ENCODE peak calls at places on chromosomes 16 and 17, in six cellular contexts. M is uterus, L is nephron progenitor cell, F is mesothelial cell of epicardium, Z is Calu3, J is right lobe of liver. O is an unnamed sample.

GRCh38 chr17:82910770-82911169 is 70.9 kb upstream of the ZNF750 start:
- DNase-seq in Z (no peak), L (no peak), M (no peak), F (no peak), J (no peak), O (no peak)

GRCh38 chr16:2005646-2006045 is 4.0 kb downstream of the ZNF598 start:
- DNase-seq in J (no peak), Z (no peak), F (no peak), M (no peak), L (no peak), O (no peak)

GRCh38 chr16:88197481-88198456 is 185.0 kb upstream of the ZNF469 start:
- DNase-seq in F (no peak), M (no peak), L (no peak), Z (no peak), J (no peak), O (no peak)

GRCh38 chr17:11908711-11909146 is 88.5 kb downstream of the ZNF18 start:
- DNase-seq in Z (no peak), F (no peak), L (no peak), M (no peak), J (no peak), O (no peak)

GRCh38 chr17:60391419-60392041 is 403 bp downstream of the USP32 start:
- DNase-seq in F (peak), L (peak), Z (no peak), J (no peak), M (no peak), O (no peak)

GRCh38 chr16:80899804-80900592 is 95.6 kb upstream of the CDYL2 start:
- DNase-seq in J (peak), L (no peak), Z (peak), F (no peak), M (peak), O (no peak)

GRCh38 chr16:56583351-56583910 is 5.9 kb upstream of the MT3 start:
- DNase-seq in Z (no peak), M (no peak), L (no peak), F (no peak), J (no peak), O (no peak)

GRCh38 chr16:85891033-85891775 is 7.8 kb upstream of the IRF8 start:
- DNase-seq in J (no peak), Z (peak), L (no peak), F (no peak), M (no peak), O (no peak)

GRCh38 chr16:46852130-46852529 is 21.1 kb upstream of the C16orf87 start:
- DNase-seq in F (no peak), Z (no peak), J (no peak), M (no peak), L (no peak), O (no peak)

GRCh38 chr16:66334856-66335255 is 31.6 kb upstream of the CDH5 start:
- DNase-seq in Z (no peak), F (no peak), M (no peak), J (no peak), L (no peak), O (no peak)

GRCh38 chr17:57260325-57261083 is 4.2 kb downstream of the MSI2 start:
- DNase-seq in J (no peak), Z (no peak), L (no peak), M (no peak), F (no peak), O (peak)

DNA sequence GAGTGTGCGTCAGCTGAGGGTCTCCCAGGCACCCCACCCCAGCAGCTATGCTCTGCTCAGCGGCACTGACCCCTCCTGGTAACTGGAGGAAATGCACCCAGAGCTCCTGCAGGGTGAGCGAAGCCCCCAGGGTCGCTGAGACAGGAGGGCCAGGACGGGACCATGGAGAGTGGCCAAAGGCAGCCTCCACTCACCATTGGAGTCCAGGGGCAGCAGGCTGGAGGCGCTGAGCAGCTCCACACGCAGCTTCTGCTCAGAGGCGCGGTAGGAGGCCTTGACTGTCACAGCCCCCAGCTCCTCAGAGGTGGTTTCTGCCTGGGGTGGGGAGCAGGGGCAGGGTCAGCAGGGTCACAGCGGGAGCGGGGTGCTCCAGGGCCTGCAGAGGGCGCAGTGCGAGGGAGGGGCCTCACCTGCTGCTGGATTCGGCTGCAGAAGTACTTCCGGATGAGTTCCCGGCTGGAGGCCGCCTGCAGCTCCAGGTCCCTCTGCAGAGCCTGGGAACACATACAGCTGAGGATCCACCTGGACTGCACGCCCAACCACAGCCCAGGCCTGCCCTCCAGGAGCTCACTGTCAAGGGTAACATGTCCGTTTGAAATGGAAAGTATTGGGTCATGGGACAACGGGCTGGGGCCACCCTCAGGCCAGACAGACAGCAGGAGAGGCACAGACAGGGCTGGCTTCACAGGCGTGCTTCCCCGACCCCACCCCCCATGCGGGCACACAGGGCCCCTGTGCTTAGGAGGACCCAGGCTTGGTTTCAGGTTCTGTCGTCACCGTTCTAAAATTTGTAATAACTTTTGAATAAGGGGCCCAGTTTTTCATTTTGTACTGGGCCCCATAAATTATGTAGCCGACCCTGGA is 13.8 kb downstream of the UNC13D start:
- DNase-seq in M (no peak), Z (no peak), J (no peak), L (peak), F (no peak), O (peak)
- TF ChIP-seq CTCF in M (no peak), Z (peak), J (peak), L (peak), F (peak), O (peak)

GRCh38 chr17:5793157-5793556 is 208.8 kb upstream of the NLRP1 start:
- DNase-seq in Z (no peak), F (no peak), J (no peak), M (no peak), L (no peak), O (no peak)
- TF ChIP-seq CTCF in Z (no peak), F (peak), J (no peak), M (no peak), L (no peak), O (peak)

DNA sequence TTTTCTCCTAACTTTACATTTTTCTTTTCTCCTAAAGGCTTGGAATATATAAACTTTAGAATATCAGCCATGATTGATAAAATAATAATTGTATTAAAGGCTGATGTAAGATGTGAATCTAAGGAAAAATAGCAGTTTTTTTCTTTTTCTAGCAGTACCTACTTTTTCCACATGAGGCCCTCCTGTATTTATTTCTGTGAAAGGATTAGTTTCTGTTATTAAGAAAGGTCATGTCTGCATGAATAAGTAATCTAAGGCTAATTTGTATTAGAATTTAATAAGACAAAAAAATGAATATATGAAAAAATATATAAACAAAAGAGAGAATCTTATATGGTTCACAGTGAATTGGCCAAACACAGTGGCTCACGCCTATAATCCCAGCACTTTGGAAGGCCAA is 85.3 kb downstream of the STXBP4 start:
- DNase-seq in M (no peak), Z (no peak), F (no peak), L (no peak), J (no peak), O (peak)
- TF ChIP-seq CTCF in M (no peak), Z (no peak), F (peak), L (peak), J (peak), O (peak)

GRCh38 chr17:67364847-67365761 is 1.3 kb downstream of the PSMD12 start:
- DNase-seq in Z (peak), F (no peak), M (no peak), J (peak), L (no peak), O (no peak)

GRCh38 chr17:67362173-67362572 is 4.2 kb downstream of the PSMD12 start:
- DNase-seq in L (no peak), M (no peak), F (no peak), Z (no peak), J (no peak), O (no peak)

GRCh38 chr17:67358612-67359011 is 7.8 kb downstream of the PSMD12 start:
- DNase-seq in F (no peak), L (no peak), J (no peak), Z (no peak), M (no peak), O (no peak)

GRCh38 chr17:67360880-67361279 is 5.5 kb downstream of the PSMD12 start:
- DNase-seq in F (no peak), Z (no peak), J (no peak), M (no peak), L (no peak), O (no peak)

GRCh38 chr17:67359960-67360817 is 6.2 kb downstream of the PSMD12 start:
- DNase-seq in Z (peak), M (no peak), L (no peak), J (no peak), F (no peak), O (peak)
- TF ChIP-seq CTCF in Z (no peak), M (no peak), L (peak), J (no peak), F (no peak), O (peak)

GRCh38 chr17:65099941-65100315 is 37.2 kb upstream of the RGS9 start:
- DNase-seq in M (no peak), Z (peak), F (no peak), L (no peak), J (peak), O (peak)

GRCh38 chr17:65099475-65099874 is 37.7 kb upstream of the RGS9 start:
- DNase-seq in J (no peak), Z (no peak), M (no peak), L (no peak), F (no peak), O (no peak)

GRCh38 chr17:65102235-65102634 is 34.9 kb upstream of the RGS9 start:
- DNase-seq in Z (no peak), M (no peak), J (no peak), L (no peak), F (no peak), O (no peak)

GRCh38 chr17:65101371-65101770 is 35.8 kb upstream of the RGS9 start:
- DNase-seq in Z (no peak), M (no peak), F (no peak), J (peak), L (no peak), O (no peak)

DNA sequence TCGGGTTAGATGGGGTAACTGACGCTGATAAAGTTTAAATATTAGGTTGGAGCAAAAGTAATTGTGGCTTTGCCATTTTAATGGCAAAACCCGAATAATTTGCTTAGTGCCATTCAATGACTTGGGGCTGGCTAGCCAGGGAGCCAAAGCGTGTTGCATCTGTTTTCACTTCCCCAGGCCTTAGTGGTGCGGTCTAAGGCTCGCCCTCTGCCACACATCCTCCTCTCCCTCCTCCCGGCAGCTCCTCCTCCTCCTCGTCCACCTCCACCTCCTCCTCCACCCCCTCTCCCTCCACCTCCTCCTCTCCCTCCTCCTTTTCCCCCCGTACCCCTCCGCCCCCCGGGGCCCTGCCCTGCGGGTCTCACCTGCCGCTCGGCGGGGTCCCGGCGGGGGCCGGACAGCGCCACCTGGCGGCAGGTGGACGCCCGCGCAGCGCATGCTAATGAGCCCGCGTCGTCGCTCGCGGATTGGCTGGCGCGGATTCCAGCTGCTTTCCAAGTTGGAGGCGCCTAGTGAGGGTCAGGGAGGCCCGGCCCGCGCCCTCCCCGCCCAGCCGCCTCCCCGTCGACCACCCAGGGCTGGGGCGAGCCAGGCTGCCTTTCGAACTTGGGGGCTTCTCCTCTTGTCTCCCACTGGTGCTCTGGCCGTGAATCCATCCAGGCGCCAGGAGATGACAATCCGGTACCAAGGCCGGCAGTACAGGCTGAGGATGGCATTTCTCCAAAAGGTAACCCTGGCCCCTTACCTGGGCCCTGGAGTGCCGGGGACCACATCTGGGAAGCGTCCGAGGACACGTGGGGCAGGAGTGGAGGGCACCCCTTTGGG is 36.6 kb upstream of the RGS9 start:
- DNase-seq in M (peak), F (peak), J (peak), Z (peak), L (peak), O (peak)
- TF ChIP-seq CTCF in M (peak), F (peak), J (peak), Z (peak), L (peak), O (peak)

DNA sequence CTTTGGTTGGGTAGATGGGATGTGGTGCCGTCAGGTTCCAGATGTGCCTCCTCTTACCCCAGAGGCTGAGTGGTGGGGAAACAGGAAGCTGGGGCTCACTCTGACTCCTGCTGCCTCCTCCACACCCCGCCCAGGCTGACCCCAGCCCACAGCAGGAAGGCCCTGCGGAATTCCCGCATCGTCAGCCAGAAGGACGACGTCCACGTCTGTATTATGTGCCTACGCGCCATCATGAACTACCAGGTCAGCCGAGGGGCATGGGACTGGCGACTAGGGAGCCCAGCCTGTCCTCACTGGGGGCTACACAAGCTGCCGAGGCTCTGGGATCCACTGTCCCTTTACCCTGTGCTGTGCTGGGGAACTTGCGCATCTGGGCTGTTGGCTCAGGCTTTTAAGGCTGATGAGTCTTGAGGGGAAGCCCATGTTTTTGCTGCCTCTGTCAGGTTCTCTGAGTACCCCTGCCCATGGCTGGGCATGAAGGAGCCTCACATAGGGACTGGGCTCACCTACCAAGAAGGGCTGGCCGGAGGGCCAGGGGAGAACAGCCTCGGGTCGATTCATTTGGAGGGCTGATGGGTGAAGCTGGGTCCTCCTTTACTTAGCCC is 14.4 kb downstream of the FMNL1 start:
- DNase-seq in J (no peak), Z (no peak), F (no peak), M (no peak), L (no peak), O (no peak)
- TF ChIP-seq CTCF in J (no peak), Z (peak), F (peak), M (no peak), L (no peak), O (peak)

GRCh38 chr17:37844977-37845293 is 79.3 kb upstream of the TBC1D3K start:
- DNase-seq in Z (no peak), L (no peak), F (no peak), M (no peak), J (no peak), O (no peak)
- TF ChIP-seq CTCF in Z (no peak), L (peak), F (peak), M (no peak), J (no peak), O (no peak)

DNA sequence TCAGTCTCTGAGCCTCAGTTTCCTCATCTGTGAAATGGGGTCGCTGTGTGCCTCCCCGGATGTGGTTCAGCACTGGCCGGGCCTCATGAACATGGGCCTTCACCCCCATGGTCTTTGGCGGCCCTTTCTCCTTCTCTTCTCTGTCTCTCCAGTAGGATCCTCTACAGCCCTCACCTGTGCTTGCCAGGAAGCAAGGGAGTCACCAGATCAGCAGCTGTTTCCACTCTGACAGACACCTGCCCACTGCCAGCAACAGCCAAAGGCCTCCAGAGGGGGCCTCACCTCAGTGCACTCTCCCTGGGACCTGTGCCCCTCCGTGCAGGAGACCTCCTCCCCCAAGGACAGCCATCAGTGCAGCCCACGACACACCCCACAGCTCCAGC is 89.4 kb downstream of the C16orf78 start:
- DNase-seq in Z (no peak), J (no peak), F (no peak), L (no peak), M (peak), O (peak)
- TF ChIP-seq CTCF in Z (no peak), J (no peak), F (no peak), L (no peak), M (no peak), O (peak)

GRCh38 chr17:79702550-79703236 is 28.1 kb upstream of the ENPP7 start:
- DNase-seq in M (no peak), F (no peak), J (no peak), L (no peak), Z (no peak), O (no peak)

GRCh38 chr17:79700574-79700973 is 30.2 kb upstream of the ENPP7 start:
- DNase-seq in L (no peak), F (no peak), J (no peak), M (no peak), Z (no peak), O (no peak)

GRCh38 chr17:79704691-79705090 is 26.1 kb upstream of the ENPP7 start:
- DNase-seq in J (no peak), M (no peak), L (no peak), F (no peak), Z (no peak), O (no peak)

GRCh38 chr17:79699386-79700036 is 31.2 kb upstream of the ENPP7 start:
- DNase-seq in M (no peak), J (no peak), F (no peak), L (no peak), Z (no peak), O (no peak)

GRCh38 chr17:79702071-79702470 is 28.7 kb upstream of the ENPP7 start:
- DNase-seq in Z (no peak), M (no peak), F (no peak), L (peak), J (no peak), O (no peak)
- TF ChIP-seq CTCF in Z (no peak), M (no peak), F (no peak), L (peak), J (no peak), O (peak)